ENCODE peak calls at places on chromosomes 5 and 9, in seven cellular contexts. One of them, this sample, is unnamed.

GRCh38 chr5:34719029-34719428 is 62.9 kb downstream of the RAI14 start:
- DNase-seq in neural crest cell: no peak
- DNase-seq in AG10803: no peak
- DNase-seq in CD4-positive, alpha-beta T cell: no peak
- DNase-seq in PC-3: no peak
- DNase-seq in tibial artery: no peak
- DNase-seq in epithelial cell of esophagus: no peak
- DNase-seq in this sample: no peak

GRCh38 chr5:19605846-19606407 is 382.1 kb downstream of the CDH18 start:
- DNase-seq in epithelial cell of esophagus: peak
- DNase-seq in PC-3: peak
- DNase-seq in neural crest cell: no peak
- DNase-seq in CD4-positive, alpha-beta T cell: no peak
- DNase-seq in AG10803: no peak
- DNase-seq in tibial artery: no peak
- DNase-seq in this sample: no peak

GRCh38 chr5:151896041-151896691 is 28.5 kb downstream of the GLRA1 start:
- DNase-seq in AG10803: peak
- DNase-seq in epithelial cell of esophagus: peak
- DNase-seq in CD4-positive, alpha-beta T cell: no peak
- DNase-seq in neural crest cell: no peak
- DNase-seq in tibial artery: no peak
- DNase-seq in PC-3: peak
- DNase-seq in this sample: no peak

GRCh38 chr9:105178106-105178505 is 66.3 kb upstream of the SLC44A1 start:
- DNase-seq in CD4-positive, alpha-beta T cell: no peak
- DNase-seq in neural crest cell: no peak
- DNase-seq in tibial artery: no peak
- DNase-seq in PC-3: no peak
- DNase-seq in AG10803: peak
- DNase-seq in epithelial cell of esophagus: no peak
- DNase-seq in this sample: no peak

GRCh38 chr5:9971301-9971700 is 278.4 kb downstream of the ATPSCKMT start:
- DNase-seq in epithelial cell of esophagus: no peak
- DNase-seq in neural crest cell: no peak
- DNase-seq in PC-3: no peak
- DNase-seq in tibial artery: no peak
- DNase-seq in AG10803: no peak
- DNase-seq in CD4-positive, alpha-beta T cell: no peak
- DNase-seq in this sample: no peak

GRCh38 chr5:166961028-166961427 is 1330.4 kb upstream of the WWC1 start:
- DNase-seq in AG10803: no peak
- DNase-seq in PC-3: peak
- DNase-seq in CD4-positive, alpha-beta T cell: no peak
- DNase-seq in tibial artery: no peak
- DNase-seq in neural crest cell: no peak
- DNase-seq in epithelial cell of esophagus: no peak
- DNase-seq in this sample: no peak

GRCh38 chr5:72166070-72166979 is 59.0 kb downstream of the MAP1B start:
- DNase-seq in epithelial cell of esophagus: peak
- DNase-seq in neural crest cell: no peak
- DNase-seq in PC-3: no peak
- DNase-seq in CD4-positive, alpha-beta T cell: no peak
- DNase-seq in AG10803: peak
- DNase-seq in tibial artery: peak
- DNase-seq in this sample: no peak

GRCh38 chr9:123058834-123059233 is 25.4 kb downstream of the GPR21 start:
- DNase-seq in tibial artery: peak
- DNase-seq in epithelial cell of esophagus: peak
- DNase-seq in AG10803: no peak
- DNase-seq in PC-3: peak
- DNase-seq in CD4-positive, alpha-beta T cell: no peak
- DNase-seq in neural crest cell: no peak
- DNase-seq in this sample: no peak

GRCh38 chr9:135418161-135418560 is 61.4 kb upstream of the PPP1R26 start:
- DNase-seq in PC-3: no peak
- DNase-seq in CD4-positive, alpha-beta T cell: no peak
- DNase-seq in neural crest cell: no peak
- DNase-seq in tibial artery: no peak
- DNase-seq in epithelial cell of esophagus: no peak
- DNase-seq in AG10803: no peak
- DNase-seq in this sample: peak

GRCh38 chr9:38026021-38026809 is 42.8 kb downstream of the SHB start:
- DNase-seq in CD4-positive, alpha-beta T cell: no peak
- DNase-seq in epithelial cell of esophagus: peak
- DNase-seq in tibial artery: peak
- DNase-seq in PC-3: peak
- DNase-seq in AG10803: peak
- DNase-seq in neural crest cell: no peak
- DNase-seq in this sample: no peak

GRCh38 chr5:134086943-134087305 is 27.6 kb upstream of the TCF7 start:
- DNase-seq in neural crest cell: no peak
- DNase-seq in PC-3: no peak
- DNase-seq in epithelial cell of esophagus: no peak
- DNase-seq in tibial artery: no peak
- DNase-seq in AG10803: no peak
- DNase-seq in CD4-positive, alpha-beta T cell: peak
- DNase-seq in this sample: peak

GRCh38 chr9:85401998-85402397 is 339.8 kb downstream of the AGTPBP1 start:
- DNase-seq in AG10803: peak
- DNase-seq in CD4-positive, alpha-beta T cell: no peak
- DNase-seq in neural crest cell: no peak
- DNase-seq in tibial artery: no peak
- DNase-seq in PC-3: peak
- DNase-seq in epithelial cell of esophagus: peak
- DNase-seq in this sample: no peak

GRCh38 chr5:122704247-122705036 is 70.4 kb upstream of the SNX2 start:
- DNase-seq in AG10803: peak
- DNase-seq in epithelial cell of esophagus: peak
- DNase-seq in neural crest cell: no peak
- DNase-seq in PC-3: peak
- DNase-seq in tibial artery: no peak
- DNase-seq in CD4-positive, alpha-beta T cell: no peak
- DNase-seq in this sample: no peak

GRCh38 chr5:93790401-93790800 is 49.0 kb upstream of the POU5F2 start:
- DNase-seq in CD4-positive, alpha-beta T cell: no peak
- DNase-seq in tibial artery: no peak
- DNase-seq in AG10803: peak
- DNase-seq in neural crest cell: no peak
- DNase-seq in epithelial cell of esophagus: peak
- DNase-seq in PC-3: peak
- DNase-seq in this sample: no peak

GRCh38 chr9:135552021-135552697 is 6.2 kb downstream of the OBP2A start:
- DNase-seq in AG10803: no peak
- DNase-seq in PC-3: no peak
- DNase-seq in tibial artery: no peak
- DNase-seq in neural crest cell: no peak
- DNase-seq in epithelial cell of esophagus: no peak
- DNase-seq in CD4-positive, alpha-beta T cell: no peak
- DNase-seq in this sample: no peak

DNA sequence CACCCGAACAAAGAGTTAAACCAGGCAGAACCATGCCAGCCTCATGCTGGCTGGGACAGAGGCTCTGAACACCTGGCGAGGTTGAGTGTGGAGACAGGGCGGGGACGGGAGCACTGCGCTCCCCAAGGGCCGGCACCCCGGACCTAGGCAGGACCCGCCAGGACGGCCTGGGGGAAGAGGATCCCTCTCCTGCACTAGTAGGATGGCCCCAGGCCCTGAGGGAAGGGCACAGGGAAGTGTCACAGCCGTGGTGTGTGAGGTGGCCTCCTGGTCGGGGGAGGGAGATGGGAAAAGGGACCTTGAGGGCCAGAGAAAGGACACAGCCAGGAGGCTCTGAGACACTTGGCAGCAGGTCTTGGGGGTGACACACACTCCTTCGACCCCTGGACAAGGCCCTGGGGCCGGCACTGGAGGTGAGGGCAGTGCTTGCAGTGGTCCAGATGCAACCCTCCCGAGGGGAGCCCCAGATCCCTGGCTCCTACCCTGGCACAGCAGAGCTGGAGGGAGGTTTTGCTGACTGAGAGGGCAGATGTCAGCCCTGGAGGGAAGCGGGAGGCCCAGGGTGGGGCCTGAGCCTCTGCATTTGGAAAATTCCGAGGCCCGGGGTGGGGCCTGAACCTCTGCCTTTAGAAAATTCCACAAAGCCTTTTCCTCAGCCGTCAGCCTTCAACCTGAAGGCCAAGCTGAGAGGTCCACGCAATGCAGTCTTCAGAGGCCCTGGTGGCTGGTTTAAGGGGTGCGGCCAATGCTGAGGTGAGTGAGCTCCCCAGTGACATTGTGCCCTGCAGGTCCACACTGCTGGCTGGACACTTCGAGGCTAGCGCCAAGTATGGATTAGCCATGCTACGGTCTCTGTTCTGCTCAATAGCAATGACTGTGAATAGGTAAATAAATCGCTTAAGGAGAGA is 24.8 kb upstream of the TERT start:
- DNase-seq in CD4-positive, alpha-beta T cell: no peak
- DNase-seq in PC-3: no peak
- DNase-seq in neural crest cell: no peak
- DNase-seq in epithelial cell of esophagus: no peak
- DNase-seq in AG10803: no peak
- DNase-seq in tibial artery: peak
- DNase-seq in this sample: no peak
- TF ChIP-seq CTCF in CD4-positive, alpha-beta T cell: no peak
- TF ChIP-seq CTCF in PC-3: no peak
- TF ChIP-seq CTCF in neural crest cell: no peak
- TF ChIP-seq CTCF in epithelial cell of esophagus: peak
- TF ChIP-seq CTCF in AG10803: no peak
- TF ChIP-seq CTCF in tibial artery: no peak
- TF ChIP-seq CTCF in this sample: no peak

GRCh38 chr5:139368613-139369012 is 14.5 kb downstream of the SLC23A1 start:
- DNase-seq in CD4-positive, alpha-beta T cell: no peak
- DNase-seq in tibial artery: no peak
- DNase-seq in AG10803: no peak
- DNase-seq in neural crest cell: no peak
- DNase-seq in PC-3: no peak
- DNase-seq in epithelial cell of esophagus: no peak
- DNase-seq in this sample: no peak
- TF ChIP-seq CTCF in CD4-positive, alpha-beta T cell: no peak
- TF ChIP-seq CTCF in tibial artery: no peak
- TF ChIP-seq CTCF in AG10803: no peak
- TF ChIP-seq CTCF in neural crest cell: no peak
- TF ChIP-seq CTCF in PC-3: peak
- TF ChIP-seq CTCF in epithelial cell of esophagus: no peak
- TF ChIP-seq CTCF in this sample: peak

GRCh38 chr5:170508660-170509322 is 5.0 kb downstream of the KCNIP1 start:
- DNase-seq in PC-3: no peak
- DNase-seq in tibial artery: no peak
- DNase-seq in CD4-positive, alpha-beta T cell: no peak
- DNase-seq in neural crest cell: no peak
- DNase-seq in epithelial cell of esophagus: no peak
- DNase-seq in AG10803: no peak
- DNase-seq in this sample: no peak
- TF ChIP-seq CTCF in PC-3: no peak
- TF ChIP-seq CTCF in tibial artery: no peak
- TF ChIP-seq CTCF in CD4-positive, alpha-beta T cell: no peak
- TF ChIP-seq CTCF in neural crest cell: no peak
- TF ChIP-seq CTCF in epithelial cell of esophagus: no peak
- TF ChIP-seq CTCF in AG10803: no peak
- TF ChIP-seq CTCF in this sample: peak

DNA sequence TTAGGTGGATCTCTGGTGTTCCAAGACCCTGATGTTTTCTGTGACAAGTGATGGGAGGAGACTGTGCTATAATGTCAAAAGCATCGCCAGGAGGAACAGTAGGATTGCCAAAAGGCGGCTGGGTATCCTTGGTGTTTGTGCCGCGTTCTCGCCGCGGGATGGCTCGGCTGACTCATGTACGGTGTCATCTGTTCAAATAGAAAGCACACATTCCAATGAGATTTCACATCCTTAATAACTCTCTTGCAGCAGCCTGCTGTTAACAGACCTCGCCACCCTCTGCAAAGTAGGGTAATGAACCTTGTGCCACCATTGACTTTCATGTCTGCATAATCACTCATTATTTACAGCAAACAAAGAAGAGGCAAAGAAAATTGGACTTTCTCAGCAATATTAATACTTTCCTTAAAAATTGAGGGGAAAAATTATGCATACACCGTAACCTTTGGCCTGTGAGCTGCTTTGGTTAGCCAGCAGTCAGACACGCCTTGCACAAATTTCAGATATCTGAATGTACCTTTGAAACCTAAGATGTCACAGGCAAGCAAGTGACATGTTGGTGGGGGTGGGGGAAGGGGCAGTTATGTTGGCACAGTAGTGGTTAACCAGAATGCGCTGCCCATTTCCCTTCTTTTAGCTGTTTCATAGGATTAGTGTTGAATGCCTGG is 289.4 kb downstream of the EFNA5 start:
- DNase-seq in PC-3: peak
- DNase-seq in epithelial cell of esophagus: peak
- DNase-seq in tibial artery: no peak
- DNase-seq in AG10803: peak
- DNase-seq in neural crest cell: no peak
- DNase-seq in CD4-positive, alpha-beta T cell: no peak
- DNase-seq in this sample: no peak
- TF ChIP-seq CTCF in PC-3: peak
- TF ChIP-seq CTCF in epithelial cell of esophagus: no peak
- TF ChIP-seq CTCF in tibial artery: no peak
- TF ChIP-seq CTCF in AG10803: no peak
- TF ChIP-seq CTCF in neural crest cell: no peak
- TF ChIP-seq CTCF in CD4-positive, alpha-beta T cell: no peak
- TF ChIP-seq CTCF in this sample: peak

This sample was measured in chondrocyte.